ENCODE peak calls at places on chromosomes 7 and 10, in six cellular contexts. I is astrocyte of the spinal cord; P is substantia nigra; G is RCC 7860; Q is tibial artery; T is activated T-cell treated with anti-CD3 and anti-CD28 coated beads, Interleukin-2, amount 50 U/mL, for 48 hours. N is an unnamed sample.

GRCh38 chr10:122239578-122240257 is 31.4 kb upstream of the BTBD16 start:
- DNase-seq in I (peak; percentile 19), P (no peak), G (no peak), Q (peak; percentile 41), T (no peak), N (no peak)

GRCh38 chr10:21285742-21286311 is 239.7 kb downstream of the SKIDA1 start:
- DNase-seq in I (no peak), P (no peak), G (peak; percentile 96), Q (no peak), T (no peak), N (no peak)

GRCh38 chr7:152522551-152522950 is 86.7 kb upstream of the KMT2C start:
- DNase-seq in I (no peak), P (no peak), G (no peak), Q (no peak), T (no peak), N (no peak)

GRCh38 chr7:22150221-22150620 is 204.5 kb upstream of the CDCA7L start:
- DNase-seq in I (peak; percentile 56), P (no peak), G (no peak), Q (no peak), T (no peak), N (no peak)

GRCh38 chr10:73522263-73522662 is 26.4 kb upstream of the PPP3CB start:
- DNase-seq in I (no peak), P (no peak), G (no peak), Q (no peak), T (no peak), N (no peak)

GRCh38 chr7:107167483-107168232 is 1.1 kb upstream of the HBP1 start:
- DNase-seq in I (peak; percentile 91), P (peak; percentile 71), G (peak; percentile 76), Q (no peak), T (no peak), N (no peak)

GRCh38 chr10:114822771-114823463 is 1.3 kb downstream of the FHIP2A start:
- DNase-seq in I (peak; percentile 68), P (no peak), G (peak; percentile 35), Q (no peak), T (no peak), N (no peak)

GRCh38 chr7:117269895-117270294 is 53.0 kb downstream of the WNT2 start:
- DNase-seq in I (peak; percentile 86), P (no peak), G (peak; percentile 65), Q (no peak), T (no peak), N (no peak)

GRCh38 chr10:69861251-69862240 is 59.8 kb downstream of the COL13A1 start:
- DNase-seq in I (peak; percentile 83), P (no peak), G (peak; percentile 46), Q (no peak), T (peak; percentile 18), N (no peak)

GRCh38 chr10:124996127-124996853 is 54.4 kb downstream of the ZRANB1 start:
- DNase-seq in I (no peak), P (no peak), G (no peak), Q (peak; percentile 18), T (peak; percentile 11), N (no peak)

GRCh38 chr7:6529643-6530042 is 21.6 kb downstream of the GRID2IP start:
- DNase-seq in I (no peak), P (no peak), G (no peak), Q (no peak), T (no peak), N (no peak)

GRCh38 chr7:98110249-98111022 is 3.8 kb downstream of the LMTK2 start:
- DNase-seq in I (no peak), P (no peak), G (peak; percentile 27), Q (no peak), T (no peak), N (no peak)

GRCh38 chr7:102258073-102258748 is 28.5 kb upstream of the SH2B2 start:
- DNase-seq in I (no peak), P (no peak), G (no peak), Q (no peak), T (no peak), N (no peak)

GRCh38 chr10:83760142-83760541 is 379.2 kb upstream of the GHITM start:
- DNase-seq in I (no peak), P (no peak), G (no peak), Q (no peak), T (no peak), N (no peak)

GRCh38 chr10:22761569-22762220 is 47.3 kb upstream of the PIP4K2A start:
- DNase-seq in I (no peak), P (peak; percentile 58), G (peak; percentile 34), Q (no peak), T (no peak), N (no peak)

GRCh38 chr7:45682358-45682735 is 108.2 kb downstream of the ADCY1 start:
- DNase-seq in I (no peak), P (no peak), G (no peak), Q (no peak), T (peak; percentile 7), N (no peak)

GRCh38 chr10:97319671-97320479 is 804 bp downstream of the FRAT1 start:
- DNase-seq in I (no peak), P (no peak), G (no peak), Q (no peak), T (peak; percentile 79), N (peak; percentile 71)

GRCh38 chr10:102654969-102655368 is 10.7 kb downstream of the TRIM8 start:
- DNase-seq in I (no peak), P (no peak), G (no peak), Q (no peak), T (no peak), N (no peak)

GRCh38 chr7:42831953-42832522 is 79.8 kb downstream of the C7orf25 start:
- DNase-seq in I (no peak), P (no peak), G (no peak), Q (no peak), T (no peak), N (no peak)

GRCh38 chr10:86899670-86900276 is 57.6 kb downstream of the MMRN2 start:
- DNase-seq in I (peak; percentile 77), P (peak; percentile 21), G (peak; percentile 34), Q (peak; percentile 69), T (peak; percentile 42), N (peak; percentile 51)

GRCh38 chr7:106957766-106958165 is 86.7 kb upstream of the PRKAR2B start:
- DNase-seq in I (no peak), P (no peak), G (no peak), Q (peak; percentile 39), T (no peak), N (no peak)

GRCh38 chr7:27187702-27188665 is 3.0 kb upstream of the HOXA11 start:
- DNase-seq in I (no peak), P (no peak), G (no peak), Q (peak; percentile 20), T (peak; percentile 25), N (no peak)

GRCh38 chr7:93948106-93948505 is 26.6 kb downstream of the GNG11 start:
- DNase-seq in I (no peak), P (no peak), G (peak; percentile 21), Q (no peak), T (no peak), N (no peak)

GRCh38 chr7:24781106-24781505 is 23.8 kb upstream of the GSDME start:
- DNase-seq in I (no peak), P (peak; percentile 24), G (no peak), Q (no peak), T (no peak), N (no peak)

GRCh38 chr10:103439776-103440175 is 12.4 kb downstream of the CALHM2 start:
- DNase-seq in I (no peak), P (no peak), G (no peak), Q (no peak), T (no peak), N (no peak)

GRCh38 chr10:44370731-44371248 is 14.1 kb downstream of the CXCL12 start:
- DNase-seq in I (no peak), P (no peak), G (no peak), Q (no peak), T (no peak), N (no peak)

GRCh38 chr10:110820321-110820814 is 51.4 kb upstream of the PDCD4 start:
- DNase-seq in I (no peak), P (peak; percentile 15), G (no peak), Q (peak; percentile 69), T (no peak), N (no peak)

GRCh38 chr10:22573820-22574569 is 140.4 kb downstream of the PIP4K2A start:
- DNase-seq in I (peak; percentile 23), P (no peak), G (no peak), Q (no peak), T (no peak), N (peak; percentile 20)

GRCh38 chr10:63094405-63094804 is 38.7 kb upstream of the NRBF2 start:
- DNase-seq in I (no peak), P (no peak), G (no peak), Q (no peak), T (no peak), N (no peak)

GRCh38 chr7:145692237-145692950 is 424.2 kb upstream of the CNTNAP2 start:
- DNase-seq in I (peak; percentile 1), P (no peak), G (no peak), Q (no peak), T (no peak), N (no peak)

GRCh38 chr7:93920496-93921189 is 892 bp upstream of the GNG11 start:
- DNase-seq in I (peak; percentile 33), P (no peak), G (peak; percentile 78), Q (no peak), T (no peak), N (no peak)

N was measured in stimulated activated naive CD8-positive, alpha-beta T cell treated with anti-CD3 and anti-CD28 coated beads, Interleukin-15, Interleukin-2, amounts not matched to agents 100 U/mL and 50 U/mL, for 24 hours.